ENCODE peak calls at places on chromosomes 4 and X, in five cellular contexts. One of them, this sample, is unnamed. For H3K4me1 and H3K27me3, the result is how much of the 10 kb centered on the place peaks cover.

GRCh38 chr4:110636677-110637407 is 14.0 kb upstream of the PITX2 start:
- DNase-seq in tibial artery: no peak
- DNase-seq in spleen: no peak
- DNase-seq in astrocyte: peak
- DNase-seq in endodermal cell: peak
- DNase-seq in this sample: no peak

GRCh38 chr4:123696712-123697111 is 300.1 kb downstream of the SPRY1 start:
- DNase-seq in tibial artery: no peak
- DNase-seq in spleen: no peak
- DNase-seq in astrocyte: no peak
- DNase-seq in endodermal cell: no peak
- DNase-seq in this sample: no peak

GRCh38 chr4:90318208-90318607 is 191.0 kb downstream of the CCSER1 start:
- DNase-seq in tibial artery: no peak
- DNase-seq in spleen: no peak
- DNase-seq in astrocyte: peak
- DNase-seq in endodermal cell: no peak
- DNase-seq in this sample: no peak

GRCh38 chr4:110733901-110734300 is 111.0 kb upstream of the PITX2 start:
- DNase-seq in tibial artery: no peak
- DNase-seq in spleen: no peak
- DNase-seq in astrocyte: no peak
- DNase-seq in endodermal cell: no peak
- DNase-seq in this sample: no peak

GRCh38 chr4:68797618-68798017 is 18.2 kb upstream of the UGT2B10 start:
- DNase-seq in tibial artery: no peak
- DNase-seq in spleen: no peak
- DNase-seq in astrocyte: no peak
- DNase-seq in endodermal cell: no peak
- DNase-seq in this sample: peak

GRCh38 chrX:102985182-102985581 is 48.1 kb downstream of the RAB40AL start:
- DNase-seq in tibial artery: no peak
- DNase-seq in spleen: no peak
- DNase-seq in astrocyte: no peak
- DNase-seq in endodermal cell: no peak
- DNase-seq in this sample: no peak

GRCh38 chrX:69323786-69324720 is 158.8 kb upstream of the PJA1 start:
- DNase-seq in tibial artery: no peak
- DNase-seq in spleen: no peak
- DNase-seq in astrocyte: no peak
- DNase-seq in endodermal cell: peak
- DNase-seq in this sample: no peak

GRCh38 chr4:186201535-186202230 is 10.3 kb downstream of the CYP4V2 start:
- DNase-seq in tibial artery: no peak
- DNase-seq in spleen: peak
- DNase-seq in astrocyte: no peak
- DNase-seq in endodermal cell: peak
- DNase-seq in this sample: no peak

GRCh38 chrX:38484607-38485498 is 76.5 kb upstream of the TSPAN7 start:
- DNase-seq in tibial artery: no peak
- DNase-seq in spleen: no peak
- DNase-seq in astrocyte: no peak
- DNase-seq in endodermal cell: no peak
- DNase-seq in this sample: no peak

GRCh38 chr4:153643406-153644016 is 40.6 kb upstream of the TLR2 start:
- DNase-seq in tibial artery: no peak
- DNase-seq in spleen: no peak
- DNase-seq in astrocyte: peak
- DNase-seq in endodermal cell: no peak
- DNase-seq in this sample: no peak

GRCh38 chrX:769796-770195 is 139.2 kb downstream of the SHOX start:
- DNase-seq in tibial artery: peak
- DNase-seq in spleen: peak
- DNase-seq in astrocyte: no peak
- DNase-seq in endodermal cell: peak
- DNase-seq in this sample: peak

GRCh38 chrX:8245411-8245810 is 74.3 kb upstream of the VCX2 start:
- DNase-seq in tibial artery: no peak
- DNase-seq in spleen: no peak
- DNase-seq in astrocyte: no peak
- DNase-seq in endodermal cell: peak
- DNase-seq in this sample: no peak

GRCh38 chr4:34148322-34148908 is 2095.9 kb downstream of the ARAP2 start:
- DNase-seq in tibial artery: no peak
- DNase-seq in spleen: no peak
- DNase-seq in astrocyte: no peak
- DNase-seq in endodermal cell: no peak
- DNase-seq in this sample: no peak

GRCh38 chr4:26992657-26993361 is 132.2 kb downstream of the STIM2 start:
- DNase-seq in tibial artery: no peak
- DNase-seq in spleen: no peak
- DNase-seq in astrocyte: peak
- DNase-seq in endodermal cell: no peak
- DNase-seq in this sample: no peak

GRCh38 chr4:79338148-79338547 is 12.3 kb upstream of the NAA11 start:
- DNase-seq in tibial artery: no peak
- DNase-seq in spleen: no peak
- DNase-seq in astrocyte: no peak
- DNase-seq in endodermal cell: no peak
- DNase-seq in this sample: no peak

GRCh38 chr4:86043755-86044592 is 315.9 kb downstream of the MAPK10 start:
- DNase-seq in tibial artery: no peak
- DNase-seq in spleen: no peak
- DNase-seq in astrocyte: no peak
- DNase-seq in endodermal cell: peak
- DNase-seq in this sample: no peak

GRCh38 chr4:152009046-152009445 is 248.2 kb upstream of the GATB start:
- DNase-seq in tibial artery: no peak
- DNase-seq in spleen: no peak
- DNase-seq in astrocyte: peak
- DNase-seq in endodermal cell: no peak
- DNase-seq in this sample: no peak

GRCh38 chr4:133154725-133155124 is 5.6 kb downstream of the PCDH10 start:
- DNase-seq in tibial artery: no peak
- DNase-seq in spleen: no peak
- DNase-seq in astrocyte: peak
- DNase-seq in endodermal cell: peak
- DNase-seq in this sample: no peak

GRCh38 chrX:1448793-1449580 is 3.7 kb downstream of the ASMTL start:
- DNase-seq in tibial artery: peak
- DNase-seq in spleen: peak
- DNase-seq in astrocyte: no peak
- DNase-seq in endodermal cell: peak
- DNase-seq in this sample: no peak

GRCh38 chr4:148203056-148203898 is 238.9 kb downstream of the NR3C2 start:
- DNase-seq in tibial artery: no peak
- DNase-seq in spleen: no peak
- DNase-seq in astrocyte: no peak
- DNase-seq in endodermal cell: no peak
- DNase-seq in this sample: peak

GRCh38 chrX:69158166-69159040 is 6.8 kb downstream of the PJA1 start:
- DNase-seq in tibial artery: peak
- DNase-seq in spleen: no peak
- DNase-seq in astrocyte: peak
- DNase-seq in endodermal cell: peak
- DNase-seq in this sample: no peak

GRCh38 chr4:160375746-160376452 is 1273.0 kb downstream of the RAPGEF2 start:
- DNase-seq in tibial artery: no peak
- DNase-seq in spleen: no peak
- DNase-seq in astrocyte: no peak
- DNase-seq in endodermal cell: no peak
- DNase-seq in this sample: no peak

GRCh38 chr4:10879411-10880110 is 195.0 kb upstream of the CLNK start:
- DNase-seq in tibial artery: no peak
- DNase-seq in spleen: no peak
- DNase-seq in astrocyte: peak
- DNase-seq in endodermal cell: no peak
- DNase-seq in this sample: no peak

GRCh38 chr4:1051472-1051871 is 40.0 kb downstream of the FGFRL1 start:
- DNase-seq in tibial artery: no peak
- DNase-seq in spleen: no peak
- DNase-seq in astrocyte: no peak
- DNase-seq in endodermal cell: no peak
- DNase-seq in this sample: no peak

GRCh38 chr4:79042079-79042674 is 102.9 kb upstream of the PAQR3 start:
- DNase-seq in tibial artery: no peak
- DNase-seq in spleen: no peak
- DNase-seq in astrocyte: peak
- DNase-seq in endodermal cell: no peak
- DNase-seq in this sample: no peak

GRCh38 chr4:100286601-100287000 is 96.3 kb upstream of the DDIT4L start:
- DNase-seq in tibial artery: no peak
- DNase-seq in spleen: no peak
- DNase-seq in astrocyte: no peak
- DNase-seq in endodermal cell: peak
- DNase-seq in this sample: no peak

GRCh38 chr4:111399523-111400135 is 745.6 kb upstream of the FAM241A start:
- DNase-seq in tibial artery: no peak
- DNase-seq in spleen: no peak
- DNase-seq in astrocyte: peak
- DNase-seq in endodermal cell: no peak
- DNase-seq in this sample: no peak

GRCh38 chr4:2798399-2799301 is 5.8 kb downstream of the SH3BP2 start:
- DNase-seq in tibial artery: peak
- DNase-seq in spleen: peak
- DNase-seq in astrocyte: no peak
- DNase-seq in endodermal cell: no peak
- DNase-seq in this sample: no peak

GRCh38 chr4:2800691-2801596 is 8.1 kb downstream of the SH3BP2 start:
- DNase-seq in tibial artery: peak
- DNase-seq in spleen: peak
- DNase-seq in astrocyte: peak
- DNase-seq in endodermal cell: peak
- DNase-seq in this sample: no peak

GRCh38 chr4:2797545-2798305 is 4.8 kb downstream of the SH3BP2 start:
- DNase-seq in tibial artery: peak
- DNase-seq in spleen: peak
- DNase-seq in astrocyte: no peak
- DNase-seq in endodermal cell: no peak
- DNase-seq in this sample: no peak

GRCh38 chr4:2799971-2800690 is 7.2 kb downstream of the SH3BP2 start:
- DNase-seq in tibial artery: peak
- DNase-seq in spleen: peak
- DNase-seq in astrocyte: no peak
- DNase-seq in endodermal cell: no peak
- DNase-seq in this sample: no peak

GRCh38 chr4:2799444-2799911 is 6.6 kb downstream of the SH3BP2 start:
- DNase-seq in tibial artery: peak
- DNase-seq in spleen: peak
- DNase-seq in astrocyte: no peak
- DNase-seq in endodermal cell: no peak
- DNase-seq in this sample: no peak
- H3K4me1 ChIP-seq in tibial artery: under half
- H3K4me1 ChIP-seq in spleen: half or more
- H3K4me1 ChIP-seq in astrocyte: under half
- H3K4me1 ChIP-seq in endodermal cell: under half
- H3K4me1 ChIP-seq in this sample: under half

GRCh38 chr4:8550691-8551090 is 29.5 kb upstream of the GPR78 start:
- DNase-seq in tibial artery: peak
- DNase-seq in spleen: peak
- DNase-seq in astrocyte: no peak
- DNase-seq in endodermal cell: peak
- DNase-seq in this sample: no peak

GRCh38 chr4:8547108-8547911 is 32.9 kb upstream of the GPR78 start:
- DNase-seq in tibial artery: peak
- DNase-seq in spleen: peak
- DNase-seq in astrocyte: peak
- DNase-seq in endodermal cell: peak
- DNase-seq in this sample: peak

GRCh38 chr4:8549352-8549931 is 30.8 kb upstream of the GPR78 start:
- DNase-seq in tibial artery: peak
- DNase-seq in spleen: peak
- DNase-seq in astrocyte: no peak
- DNase-seq in endodermal cell: peak
- DNase-seq in this sample: no peak

GRCh38 chr4:8547912-8548730 is 32.1 kb upstream of the GPR78 start:
- DNase-seq in tibial artery: peak
- DNase-seq in spleen: peak
- DNase-seq in astrocyte: no peak
- DNase-seq in endodermal cell: peak
- DNase-seq in this sample: no peak

GRCh38 chr4:8548731-8549351 is 31.4 kb upstream of the GPR78 start:
- DNase-seq in tibial artery: peak
- DNase-seq in spleen: peak
- DNase-seq in astrocyte: no peak
- DNase-seq in endodermal cell: peak
- DNase-seq in this sample: no peak
- H3K27me3 ChIP-seq in tibial artery: under half
- H3K27me3 ChIP-seq in spleen: under half
- H3K27me3 ChIP-seq in astrocyte: under half
- H3K27me3 ChIP-seq in endodermal cell: under half
- H3K27me3 ChIP-seq in this sample: under half

DNA sequence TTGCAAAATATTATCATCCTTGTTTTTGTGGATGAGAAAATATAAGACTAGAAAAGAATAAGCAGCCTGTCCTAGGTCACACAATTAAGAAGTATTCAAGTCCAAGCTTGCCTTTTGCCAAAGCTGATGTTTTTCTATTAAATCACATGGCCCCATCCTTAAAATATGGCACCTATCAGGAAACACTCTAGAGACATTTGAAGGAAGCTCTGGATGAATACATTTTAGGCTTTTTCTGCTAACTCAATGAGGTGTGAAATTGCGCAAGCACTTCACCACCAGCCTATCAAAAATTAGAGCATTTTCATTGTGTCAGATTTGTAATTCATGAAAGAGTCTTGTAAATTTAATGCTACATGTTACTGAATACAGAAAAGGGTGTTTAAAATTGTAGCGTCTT is 251.1 kb upstream of the MAD2L1 start:
- DNase-seq in tibial artery: no peak
- DNase-seq in spleen: no peak
- DNase-seq in astrocyte: no peak
- DNase-seq in endodermal cell: no peak
- DNase-seq in this sample: no peak
- H3K4me1 ChIP-seq in tibial artery: under half
- H3K4me1 ChIP-seq in spleen: under half
- H3K4me1 ChIP-seq in astrocyte: under half
- H3K4me1 ChIP-seq in endodermal cell: under half
- H3K4me1 ChIP-seq in this sample: under half

GRCh38 chrX:12887141-12887540 is 19.3 kb upstream of the TLR8 start:
- DNase-seq in tibial artery: no peak
- DNase-seq in spleen: no peak
- DNase-seq in astrocyte: no peak
- DNase-seq in endodermal cell: no peak
- DNase-seq in this sample: no peak
- H3K27me3 ChIP-seq in tibial artery: under half
- H3K27me3 ChIP-seq in spleen: under half
- H3K27me3 ChIP-seq in astrocyte: under half
- H3K27me3 ChIP-seq in endodermal cell: under half
- H3K27me3 ChIP-seq in this sample: under half

GRCh38 chrX:23841847-23842522 is 59.0 kb downstream of the SAT1 start:
- DNase-seq in tibial artery: no peak
- DNase-seq in spleen: no peak
- DNase-seq in astrocyte: no peak
- DNase-seq in endodermal cell: no peak
- DNase-seq in this sample: no peak

GRCh38 chrX:23844502-23845138 is 61.6 kb downstream of the SAT1 start:
- DNase-seq in tibial artery: no peak
- DNase-seq in spleen: peak
- DNase-seq in astrocyte: peak
- DNase-seq in endodermal cell: no peak
- DNase-seq in this sample: no peak

GRCh38 chrX:23840674-23841073 is 57.7 kb downstream of the SAT1 start:
- DNase-seq in tibial artery: no peak
- DNase-seq in spleen: no peak
- DNase-seq in astrocyte: no peak
- DNase-seq in endodermal cell: no peak
- DNase-seq in this sample: no peak

GRCh38 chrX:23838953-23839352 is 56.0 kb downstream of the SAT1 start:
- DNase-seq in tibial artery: no peak
- DNase-seq in spleen: no peak
- DNase-seq in astrocyte: no peak
- DNase-seq in endodermal cell: no peak
- DNase-seq in this sample: no peak
- H3K4me1 ChIP-seq in tibial artery: under half
- H3K4me1 ChIP-seq in spleen: under half
- H3K4me1 ChIP-seq in astrocyte: under half
- H3K4me1 ChIP-seq in endodermal cell: under half
- H3K4me1 ChIP-seq in this sample: under half